ENCODE peak calls at places on chromosome 3, in five cellular contexts. Y is Right ventricle myocardium inferior; S is CD8-positive, alpha-beta memory T cell; A is neural crest cell; O is AG09309. F is an unnamed sample.

GRCh38 chr3:138600341-138600740 is 6.3 kb upstream of the CEP70 start:
- DNase-seq in A (no peak), Y (no peak), O (peak), S (no peak), F (no peak)

GRCh38 chr3:159832024-159832423 is 156.6 kb upstream of the IL12A start:
- DNase-seq in O (no peak), Y (no peak), S (no peak), A (no peak), F (no peak)

GRCh38 chr3:10164546-10165393 is at the start of gene IRAK2:
- DNase-seq in A (peak), O (no peak), S (peak), Y (peak), F (peak)

GRCh38 chr3:126546013-126546412 is 12.7 kb downstream of the C3orf22 start:
- DNase-seq in Y (no peak), O (no peak), S (no peak), A (no peak), F (no peak)

GRCh38 chr3:34934660-34935059 is 704.7 kb upstream of the ARPP21 start:
- DNase-seq in S (no peak), O (no peak), A (no peak), Y (no peak), F (no peak)

GRCh38 chr3:29170894-29171582 is 109.8 kb upstream of the RBMS3 start:
- DNase-seq in Y (no peak), O (no peak), A (no peak), S (no peak), F (no peak)

GRCh38 chr3:197456271-197457091 is 99.3 kb downstream of the BDH1 start:
- DNase-seq in O (peak), S (peak), Y (peak), A (peak), F (no peak)

GRCh38 chr3:160403028-160403545 is 3.6 kb downstream of the SMC4 start:
- DNase-seq in O (no peak), S (no peak), Y (no peak), A (no peak), F (no peak)

GRCh38 chr3:177424541-177424940 is 227.3 kb upstream of the TBL1XR1 start:
- DNase-seq in O (no peak), A (no peak), Y (no peak), S (no peak), F (no peak)

GRCh38 chr3:105752791-105753415 is 115.9 kb downstream of the CBLB start:
- DNase-seq in S (peak), Y (no peak), A (no peak), O (no peak), F (no peak)

GRCh38 chr3:133880886-133881455 is 14.7 kb downstream of the RAB6B start:
- DNase-seq in O (no peak), S (no peak), A (no peak), Y (no peak), F (no peak)

GRCh38 chr3:150887031-150887430 is 18.2 kb downstream of the MINDY4B start:
- DNase-seq in S (no peak), A (no peak), Y (no peak), O (no peak), F (no peak)

GRCh38 chr3:188901126-188901525 is 270.6 kb upstream of the TPRG1 start:
- DNase-seq in O (no peak), S (no peak), Y (no peak), A (no peak), F (no peak)

F was measured in caudate nucleus.